ENCODE peak calls at places on chromosomes 2 and 18, in five cellular contexts. A is heart left ventricle, W is esophagus squamous epithelium, P is H54, O is K562. K is an unnamed sample.

GRCh38 chr2:237324446-237325236 is 89.3 kb downstream of the COL6A3 start:
- DNase-seq in A (no peak), O (no peak), W (no peak), P (no peak), K (no peak)

GRCh38 chr2:37657471-37657870 is 14.0 kb downstream of the CDC42EP3 start:
- DNase-seq in P (no peak), W (no peak), O (no peak), A (no peak), K (no peak)

GRCh38 chr2:26840937-26841610 is 6.9 kb upstream of the DPYSL5 start:
- DNase-seq in O (no peak), W (no peak), P (peak; percentile 57), A (no peak), K (no peak)

GRCh38 chr2:42567806-42568429 is 514 bp upstream of the MTA3 start:
- DNase-seq in O (no peak), A (no peak), P (no peak), W (no peak), K (no peak)

GRCh38 chr2:46471002-46471583 is 8.3 kb upstream of the TMEM247 start:
- DNase-seq in O (no peak), W (no peak), A (no peak), P (no peak), K (no peak)

GRCh38 chr2:96259497-96259921 is 6.3 kb downstream of the TMEM127 start:
- DNase-seq in W (no peak), A (no peak), P (no peak), O (no peak), K (no peak)

GRCh38 chr2:57965219-57965618 is 81.4 kb upstream of the VRK2 start:
- DNase-seq in P (no peak), O (no peak), W (no peak), A (no peak), K (no peak)

GRCh38 chr2:39989888-39990287 is 210.8 kb upstream of the THUMPD2 start:
- DNase-seq in O (no peak), W (no peak), A (no peak), P (no peak), K (no peak)

GRCh38 chr2:151162185-151162584 is 99.5 kb downstream of the RBM43 start:
- DNase-seq in A (no peak), P (no peak), W (no peak), O (no peak), K (no peak)

GRCh38 chr2:182867411-182868048 is 1.1 kb upstream of the FRZB start:
- DNase-seq in A (no peak), P (no peak), O (no peak), W (no peak), K (no peak)

GRCh38 chr2:203535784-203536590 is 886 bp upstream of the RAPH1 start:
- DNase-seq in O (peak; percentile 37), W (no peak), P (no peak), A (no peak), K (peak; percentile 54)

GRCh38 chr2:113078350-113078839 is 10.6 kb downstream of the IL1F10 start:
- DNase-seq in O (no peak), A (no peak), W (no peak), P (no peak), K (no peak)

GRCh38 chr2:86671304-86671981 is 47.8 kb upstream of the RNF103 start:
- DNase-seq in O (no peak), P (no peak), A (no peak), W (no peak), K (peak; percentile 19)

GRCh38 chr18:7466190-7466589 is 100.9 kb upstream of the PTPRM start:
- DNase-seq in P (no peak), W (no peak), O (no peak), A (no peak), K (no peak)

GRCh38 chr18:56286775-56287174 is 351.6 kb downstream of the TXNL1 start:
- DNase-seq in W (no peak), O (no peak), P (no peak), A (no peak), K (no peak)

GRCh38 chr2:229715895-229716507 is 1.6 kb upstream of the DNER start:
- DNase-seq in P (no peak), A (no peak), W (no peak), O (peak; percentile 22), K (peak; percentile 22)

GRCh38 chr2:237665713-237666143 is 38.3 kb downstream of the LRRFIP1 start:
- DNase-seq in W (no peak), A (no peak), P (no peak), O (no peak), K (no peak)

GRCh38 chr2:113258748-113259147 is 20.0 kb downstream of the PAX8 start:
- DNase-seq in W (no peak), O (no peak), P (no peak), A (no peak), K (no peak)

GRCh38 chr2:113162173-113162572 is 11.6 kb upstream of the PSD4 start:
- DNase-seq in A (no peak), W (no peak), O (no peak), P (no peak), K (no peak)

GRCh38 chr2:176325732-176326131 is 56.5 kb downstream of the MTX2 start:
- DNase-seq in A (no peak), O (no peak), P (no peak), W (no peak), K (no peak)

GRCh38 chr2:56287508-56287907 is 103.7 kb downstream of the CCDC85A start:
- DNase-seq in A (no peak), O (no peak), W (no peak), P (no peak), K (no peak)

GRCh38 chr2:19786408-19787058 is 115.2 kb downstream of the TTC32 start:
- DNase-seq in W (no peak), A (no peak), P (peak; percentile 55), O (peak; percentile 44), K (peak; percentile 50)

GRCh38 chr2:240644171-240644651 is 18.9 kb downstream of the GPR35 start:
- DNase-seq in O (no peak), W (no peak), P (no peak), A (peak; percentile 44), K (no peak)

GRCh38 chr2:184472481-184472880 is 125.8 kb upstream of the ZNF804A start:
- DNase-seq in P (no peak), A (no peak), O (no peak), W (no peak), K (no peak)

GRCh38 chr2:224004105-224004715 is 34.9 kb downstream of the SERPINE2 start:
- DNase-seq in W (no peak), O (no peak), P (no peak), A (no peak), K (no peak)

GRCh38 chr2:36885605-36886004 is 80.7 kb downstream of the STRN start:
- DNase-seq in P (no peak), W (no peak), A (no peak), O (no peak), K (no peak)

GRCh38 chr2:46812381-46813024 is 103.1 kb downstream of the MCFD2 start:
- DNase-seq in A (peak; percentile 80), W (no peak), P (no peak), O (no peak), K (no peak)

GRCh38 chr2:57906152-57906732 is 140.4 kb upstream of the VRK2 start:
- DNase-seq in P (no peak), O (peak; percentile 46), A (no peak), W (no peak), K (peak; percentile 56)

GRCh38 chr18:6960656-6961055 is 156.9 kb downstream of the LAMA1 start:
- DNase-seq in A (no peak), O (no peak), P (peak; percentile 27), W (no peak), K (no peak)

GRCh38 chr18:10015941-10016819 is 102.4 kb downstream of the VAPA start:
- DNase-seq in P (no peak), O (no peak), A (no peak), W (no peak), K (no peak)

GRCh38 chr2:157572725-157573124 is 55.9 kb downstream of the ACVR1C start:
- DNase-seq in O (no peak), P (no peak), A (no peak), W (no peak), K (peak; percentile 2)

GRCh38 chr2:11796190-11797171 is 50.0 kb downstream of the LPIN1 start:
- DNase-seq in O (no peak), A (no peak), P (no peak), W (no peak), K (no peak)

GRCh38 chr2:233688341-233688740 is 4.3 kb upstream of the UGT1A6 start:
- DNase-seq in P (no peak), O (no peak), A (no peak), W (no peak), K (no peak)

GRCh38 chr2:233691443-233692433 is 952 bp upstream of the UGT1A6 start:
- DNase-seq in P (no peak), O (no peak), A (no peak), W (no peak), K (peak; percentile 24)

GRCh38 chr2:233689031-233689430 is 3.7 kb upstream of the UGT1A6 start:
- DNase-seq in P (no peak), A (no peak), O (no peak), W (no peak), K (no peak)

GRCh38 chr2:233690444-233690843 is 2.2 kb upstream of the UGT1A6 start:
- DNase-seq in W (no peak), A (no peak), O (no peak), P (no peak), K (no peak)

GRCh38 chr2:233689498-233689897 is 3.2 kb upstream of the UGT1A6 start:
- DNase-seq in O (no peak), P (no peak), W (no peak), A (no peak), K (peak; percentile 52)
- TF ChIP-seq POLR2A in O (no peak), P (no peak), W (no peak), A (no peak), K (no peak)

DNA sequence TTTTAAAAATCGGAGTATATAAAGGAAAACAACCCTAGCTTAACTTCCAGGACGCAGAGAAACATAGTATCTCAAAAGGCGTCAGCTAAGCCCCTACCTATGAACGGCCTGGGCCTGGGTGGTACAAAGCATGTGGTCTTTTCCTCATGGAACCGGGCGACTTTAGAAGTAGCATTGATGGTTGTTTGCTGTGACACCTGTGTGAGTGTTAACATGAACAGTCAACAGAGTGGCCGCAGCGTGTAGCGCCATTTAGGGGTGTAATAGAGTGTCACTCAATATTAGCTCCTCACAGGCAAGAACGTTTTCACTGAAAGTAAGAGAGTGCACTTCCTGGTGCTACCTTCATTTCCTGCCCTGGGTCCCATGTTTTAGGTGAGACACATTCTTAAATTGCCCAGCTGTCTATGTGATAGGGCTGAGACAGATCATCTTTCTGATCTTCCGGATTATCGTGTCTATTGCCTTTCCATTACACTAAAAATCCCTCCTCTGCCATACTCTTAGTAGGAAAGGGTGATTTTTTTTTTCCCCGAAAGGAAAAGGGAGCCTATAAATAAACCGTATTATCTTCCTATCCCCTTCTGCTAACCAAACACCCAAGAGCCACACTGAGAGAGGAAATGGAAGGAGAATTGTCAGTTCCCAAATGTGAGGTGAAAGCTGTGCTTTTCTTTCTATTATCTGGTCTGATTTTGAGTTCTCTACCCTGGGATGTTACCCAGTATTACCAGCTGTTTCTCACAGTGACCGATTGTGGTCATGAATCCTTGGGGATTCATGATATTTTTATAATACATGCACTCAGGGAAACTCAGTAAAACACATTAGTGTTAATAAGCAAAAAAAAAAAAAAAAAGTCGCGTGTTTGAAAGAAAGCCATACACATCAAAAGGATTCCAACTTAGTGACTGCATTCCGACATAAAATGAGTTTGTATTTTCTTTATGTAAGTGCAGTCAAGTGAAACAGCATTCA is 1.4 kb downstream of the GORASP2 start:
- DNase-seq in W (no peak), P (peak; percentile 24), O (peak; percentile 30), A (no peak), K (peak; percentile 82)
- TF ChIP-seq POLR2A in W (no peak), P (no peak), O (peak; percentile 67), A (no peak), K (peak; percentile 37)

GRCh38 chr2:231709981-231710750 is 1.8 kb downstream of the PTMA start:
- DNase-seq in P (no peak), A (peak; percentile 94), W (no peak), O (peak; percentile 77), K (peak; percentile 95)
- TF ChIP-seq POLR2A in P (peak; percentile 67), A (peak; percentile 15), W (peak; percentile 89), O (peak; percentile 70), K (peak; percentile 80)

GRCh38 chr2:9205963-9206948 is at the start of gene ASAP2:
- DNase-seq in A (peak; percentile 89), P (peak; percentile 85), O (peak; percentile 97), W (no peak), K (peak; percentile 74)
- TF ChIP-seq POLR2A in A (no peak), P (peak; percentile 59), O (peak; percentile 37), W (peak; percentile 43), K (no peak)